ENCODE peak calls at places on chromosomes 11 and 22, in four cellular contexts. One of them, this sample, is unnamed.
A peak's percentile ranks its signal among the peaks of the same experiment; 100 is the strongest.

GRCh38 chr11:11148104-11148509 is 204.9 kb downstream of the CSNK2A3 start:
- DNase-seq in WTC11: peak; percentile 66
- DNase-seq in K562: no peak
- DNase-seq in GM12878: no peak
- DNase-seq in this sample: no peak

GRCh38 chr11:120985718-120986569 is 38.0 kb upstream of the TBCEL start:
- DNase-seq in WTC11: peak; percentile 67
- DNase-seq in K562: peak; percentile 33
- DNase-seq in GM12878: no peak
- DNase-seq in this sample: peak; percentile 15

GRCh38 chr11:35919244-35919643 is 24.6 kb upstream of the LDLRAD3 start:
- DNase-seq in WTC11: no peak
- DNase-seq in K562: no peak
- DNase-seq in GM12878: no peak
- DNase-seq in this sample: no peak

GRCh38 chr11:33064033-33064825 is 24.9 kb downstream of the TCP11L1 start:
- DNase-seq in WTC11: no peak
- DNase-seq in K562: no peak
- DNase-seq in GM12878: no peak
- DNase-seq in this sample: no peak

GRCh38 chr11:73414977-73415492 is 38.8 kb downstream of the RELT start:
- DNase-seq in WTC11: no peak
- DNase-seq in K562: no peak
- DNase-seq in GM12878: peak; percentile 38
- DNase-seq in this sample: no peak

GRCh38 chr11:73614591-73614990 is 16.7 kb upstream of the FAM168A start:
- DNase-seq in WTC11: no peak
- DNase-seq in K562: no peak
- DNase-seq in GM12878: no peak
- DNase-seq in this sample: no peak

GRCh38 chr11:46251954-46252353 is 25.5 kb upstream of the CREB3L1 start:
- DNase-seq in WTC11: no peak
- DNase-seq in K562: no peak
- DNase-seq in GM12878: no peak
- DNase-seq in this sample: no peak

GRCh38 chr11:22787565-22788162 is 41.9 kb downstream of the SVIP start:
- DNase-seq in WTC11: no peak
- DNase-seq in K562: peak; percentile 22
- DNase-seq in GM12878: no peak
- DNase-seq in this sample: peak; percentile 45

GRCh38 chr11:116185551-116185950 is 587.2 kb downstream of the BUD13 start:
- DNase-seq in WTC11: no peak
- DNase-seq in K562: no peak
- DNase-seq in GM12878: no peak
- DNase-seq in this sample: no peak

GRCh38 chr11:111731839-111732238 is 34.4 kb downstream of the PPP2R1B start:
- DNase-seq in WTC11: no peak
- DNase-seq in K562: no peak
- DNase-seq in GM12878: no peak
- DNase-seq in this sample: no peak

GRCh38 chr22:32619614-32620426 is 145.2 kb downstream of the FBXO7 start:
- DNase-seq in WTC11: no peak
- DNase-seq in K562: no peak
- DNase-seq in GM12878: no peak
- DNase-seq in this sample: peak; percentile 91

GRCh38 chr11:104841973-104842372 is 56.3 kb downstream of the CASP12 start:
- DNase-seq in WTC11: no peak
- DNase-seq in K562: no peak
- DNase-seq in GM12878: no peak
- DNase-seq in this sample: no peak

GRCh38 chr22:39325392-39325932 is 6.0 kb upstream of the RPL3 start:
- DNase-seq in WTC11: no peak
- DNase-seq in K562: no peak
- DNase-seq in GM12878: no peak
- DNase-seq in this sample: no peak

GRCh38 chr11:116851631-116852030 is 14.2 kb upstream of the APOA1 start:
- DNase-seq in WTC11: no peak
- DNase-seq in K562: no peak
- DNase-seq in GM12878: no peak
- DNase-seq in this sample: no peak

GRCh38 chr22:23110190-23110921 is 31.4 kb downstream of the RSPH14 start:
- DNase-seq in WTC11: no peak
- DNase-seq in K562: peak; percentile 60
- DNase-seq in GM12878: no peak
- DNase-seq in this sample: no peak

GRCh38 chr11:560305-561147 is at the start of the genes LMNTD2 and RASSF7:
- DNase-seq in WTC11: peak; percentile 96
- DNase-seq in K562: peak; percentile 98
- DNase-seq in GM12878: peak; percentile 60
- DNase-seq in this sample: peak; percentile 75

GRCh38 chr11:96051820-96052219 is 127.9 kb upstream of the MTMR2 start:
- DNase-seq in WTC11: no peak
- DNase-seq in K562: no peak
- DNase-seq in GM12878: peak; percentile 73
- DNase-seq in this sample: no peak

GRCh38 chr11:68099474-68100405 is 21.4 kb downstream of the CHKA start:
- DNase-seq in WTC11: no peak
- DNase-seq in K562: no peak
- DNase-seq in GM12878: peak; percentile 52
- DNase-seq in this sample: peak; percentile 99

GRCh38 chr11:62054484-62055121 is 69.2 kb upstream of the INCENP start:
- DNase-seq in WTC11: peak; percentile 14
- DNase-seq in K562: no peak
- DNase-seq in GM12878: no peak
- DNase-seq in this sample: peak; percentile 78

GRCh38 chr11:44749160-44749559 is 22.4 kb downstream of the TSPAN18 start:
- DNase-seq in WTC11: no peak
- DNase-seq in K562: no peak
- DNase-seq in GM12878: no peak
- DNase-seq in this sample: no peak

GRCh38 chr22:38276161-38276560 is 3.4 kb upstream of the TMEM184B start:
- DNase-seq in WTC11: no peak
- DNase-seq in K562: no peak
- DNase-seq in GM12878: no peak
- DNase-seq in this sample: no peak

GRCh38 chr22:32590556-32590955 is 115.9 kb downstream of the FBXO7 start:
- DNase-seq in WTC11: no peak
- DNase-seq in K562: no peak
- DNase-seq in GM12878: no peak
- DNase-seq in this sample: no peak

GRCh38 chr11:124108158-124108557 is 7.1 kb upstream of the VWA5A start:
- DNase-seq in WTC11: peak; percentile 20
- DNase-seq in K562: peak; percentile 29
- DNase-seq in GM12878: no peak
- DNase-seq in this sample: peak; percentile 3

GRCh38 chr11:117597083-117597482 is 199.9 kb downstream of the DSCAML1 start:
- DNase-seq in WTC11: peak; percentile 84
- DNase-seq in K562: peak; percentile 41
- DNase-seq in GM12878: no peak
- DNase-seq in this sample: peak; percentile 21

GRCh38 chr11:46039990-46040389 is 81.3 kb downstream of the PHF21A start:
- DNase-seq in WTC11: no peak
- DNase-seq in K562: no peak
- DNase-seq in GM12878: no peak
- DNase-seq in this sample: no peak

GRCh38 chr11:69337211-69337721 is 43.3 kb downstream of the MYEOV start:
- DNase-seq in WTC11: no peak
- DNase-seq in K562: no peak
- DNase-seq in GM12878: peak; percentile 66
- DNase-seq in this sample: no peak

GRCh38 chr22:24146791-24147353 is 34.4 kb upstream of the SUSD2 start:
- DNase-seq in WTC11: peak; percentile 27
- DNase-seq in K562: no peak
- DNase-seq in GM12878: no peak
- DNase-seq in this sample: no peak

GRCh38 chr22:37492428-37493344 is 6.5 kb upstream of the MFNG start:
- DNase-seq in WTC11: peak; percentile 78
- DNase-seq in K562: peak; percentile 55
- DNase-seq in GM12878: no peak
- DNase-seq in this sample: no peak

GRCh38 chr11:26741036-26741435 is 19.2 kb upstream of the SLC5A12 start:
- DNase-seq in WTC11: no peak
- DNase-seq in K562: no peak
- DNase-seq in GM12878: no peak
- DNase-seq in this sample: no peak

GRCh38 chr11:60389279-60389910 is 6.9 kb upstream of the MS4A14 start:
- DNase-seq in WTC11: no peak
- DNase-seq in K562: no peak
- DNase-seq in GM12878: peak; percentile 71
- DNase-seq in this sample: no peak

GRCh38 chr22:31206896-31207687 is 5.0 kb upstream of the LIMK2 start:
- DNase-seq in WTC11: no peak
- DNase-seq in K562: no peak
- DNase-seq in GM12878: no peak
- DNase-seq in this sample: no peak

GRCh38 chr11:63911440-63911839 is 5.5 kb downstream of the RCOR2 start:
- DNase-seq in WTC11: no peak
- DNase-seq in K562: no peak
- DNase-seq in GM12878: no peak
- DNase-seq in this sample: no peak

GRCh38 chr11:45152740-45153595 is 6.5 kb downstream of the PRDM11 start:
- DNase-seq in WTC11: no peak
- DNase-seq in K562: no peak
- DNase-seq in GM12878: no peak
- DNase-seq in this sample: no peak

GRCh38 chr11:22703561-22703960 is 37.1 kb downstream of the GAS2 start:
- DNase-seq in WTC11: no peak
- DNase-seq in K562: no peak
- DNase-seq in GM12878: no peak
- DNase-seq in this sample: peak; percentile 83

GRCh38 chr11:92881940-92882339 is 87.5 kb upstream of the MTNR1B start:
- DNase-seq in WTC11: no peak
- DNase-seq in K562: no peak
- DNase-seq in GM12878: no peak
- DNase-seq in this sample: no peak
- TF ChIP-seq CBFB in WTC11: no peak
- TF ChIP-seq CBFB in K562: no peak
- TF ChIP-seq CBFB in GM12878: no peak
- TF ChIP-seq CBFB in this sample: no peak

GRCh38 chr11:65444314-65445051 is 21.9 kb downstream of the NEAT1 start:
- DNase-seq in WTC11: no peak
- DNase-seq in K562: no peak
- DNase-seq in GM12878: no peak
- DNase-seq in this sample: no peak

GRCh38 chr11:65445101-65445603 is 22.6 kb downstream of the NEAT1 start:
- DNase-seq in WTC11: no peak
- DNase-seq in K562: no peak
- DNase-seq in GM12878: no peak
- DNase-seq in this sample: no peak

GRCh38 chr11:65448074-65448417 is 25.4 kb downstream of the NEAT1 start:
- DNase-seq in WTC11: no peak
- DNase-seq in K562: no peak
- DNase-seq in GM12878: no peak
- DNase-seq in this sample: no peak

GRCh38 chr11:65446446-65447277 is 24.1 kb downstream of the NEAT1 start:
- DNase-seq in WTC11: no peak
- DNase-seq in K562: no peak
- DNase-seq in GM12878: no peak
- DNase-seq in this sample: no peak

DNA sequence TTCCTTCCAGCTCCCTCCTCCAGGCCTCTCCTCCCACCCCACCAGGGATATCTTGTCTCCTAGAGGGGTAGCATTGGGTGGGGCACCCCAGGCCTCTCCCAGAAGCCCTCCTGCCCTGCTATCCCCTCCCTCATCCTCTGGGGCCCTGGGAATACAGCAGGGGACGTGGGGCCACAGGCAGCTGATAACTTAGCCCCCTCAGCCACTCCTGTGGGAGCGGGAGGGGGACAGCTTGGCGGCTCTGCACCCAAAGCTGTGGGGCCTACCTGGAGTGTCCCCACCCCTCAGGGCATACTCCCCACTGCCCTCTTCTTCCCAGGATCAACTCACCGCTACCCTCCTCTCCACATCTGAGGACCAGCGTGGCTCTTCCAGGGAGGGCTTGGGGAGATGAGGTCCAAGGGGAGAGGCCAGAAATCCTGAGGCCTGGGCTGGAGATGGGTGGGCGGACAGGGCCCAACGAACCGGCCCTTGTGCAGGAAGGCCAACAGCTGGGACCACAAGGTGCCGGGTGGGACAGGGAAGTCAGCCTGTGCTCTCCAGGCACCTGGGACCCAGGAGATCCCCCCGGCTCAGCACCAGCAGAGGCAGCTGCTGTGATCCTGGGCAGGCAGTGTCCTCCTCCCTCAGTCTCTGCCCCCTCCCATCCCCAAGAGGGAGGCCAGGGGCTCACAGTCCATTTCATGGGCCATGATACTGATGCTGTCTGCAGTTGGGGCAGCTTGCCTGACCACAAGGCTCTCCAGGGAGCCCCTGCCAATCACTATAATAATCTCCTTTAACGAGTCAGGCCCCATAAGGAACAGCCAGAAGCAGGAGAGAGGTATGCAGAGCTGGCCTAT is 23.2 kb downstream of the NEAT1 start:
- DNase-seq in WTC11: no peak
- DNase-seq in K562: no peak
- DNase-seq in GM12878: no peak
- DNase-seq in this sample: no peak
- TF ChIP-seq USF2 in WTC11: no peak
- TF ChIP-seq USF2 in K562: no peak
- TF ChIP-seq USF2 in GM12878: no peak
- TF ChIP-seq USF2 in this sample: no peak

GRCh38 chr11:134418119-134418840 is 6.2 kb upstream of the B3GAT1 start:
- DNase-seq in WTC11: peak; percentile 13
- DNase-seq in K562: no peak
- DNase-seq in GM12878: no peak
- DNase-seq in this sample: no peak
- TF ChIP-seq CBFB in WTC11: no peak
- TF ChIP-seq CBFB in K562: no peak
- TF ChIP-seq CBFB in GM12878: no peak
- TF ChIP-seq CBFB in this sample: no peak

GRCh38 chr11:57318178-57318577 is 6.6 kb downstream of the TNKS1BP1 start:
- DNase-seq in WTC11: no peak
- DNase-seq in K562: no peak
- DNase-seq in GM12878: no peak
- DNase-seq in this sample: no peak
- TF ChIP-seq USF2 in WTC11: no peak
- TF ChIP-seq USF2 in K562: no peak
- TF ChIP-seq USF2 in GM12878: no peak
- TF ChIP-seq USF2 in this sample: no peak

GRCh38 chr11:125164422-125165110 is at the start of gene PKNOX2:
- DNase-seq in WTC11: peak; percentile 91
- DNase-seq in K562: peak; percentile 66
- DNase-seq in GM12878: no peak
- DNase-seq in this sample: peak; percentile 15
- TF ChIP-seq CBFB in WTC11: peak; percentile 34
- TF ChIP-seq CBFB in K562: no peak
- TF ChIP-seq CBFB in GM12878: no peak
- TF ChIP-seq CBFB in this sample: no peak

This sample was measured in HepG2.